ENCODE peak calls at places on chromosomes 2 and 18, in four cellular contexts. N is AG04450, B is WERI-Rb-1, W is lung. D is an unnamed sample. For H3K9me3, the result is how much of the 10 kb centered on the place peaks cover.

GRCh38 chr18:10023853-10024638 is 110.2 kb downstream of the VAPA start:
- DNase-seq in N (no peak), B (no peak), W (peak), D (no peak)

GRCh38 chr2:50346104-50346503 is 685.8 kb downstream of the NRXN1 start:
- DNase-seq in N (no peak), B (no peak), W (no peak), D (no peak)

GRCh38 chr2:200378652-200379290 is 72.3 kb downstream of the SPATS2L start:
- DNase-seq in N (no peak), B (no peak), W (no peak), D (no peak)

GRCh38 chr2:99694331-99694730 is 204.5 kb upstream of the REV1 start:
- DNase-seq in N (no peak), B (no peak), W (no peak), D (no peak)

GRCh38 chr2:236941551-236941950 is 144.1 kb upstream of the COPS8 start:
- DNase-seq in N (no peak), B (no peak), W (peak), D (no peak)

GRCh38 chr18:35711227-35711626 is 129.7 kb downstream of the GALNT1 start:
- DNase-seq in N (no peak), B (no peak), W (no peak), D (no peak)

GRCh38 chr2:6526093-6526824 is 339.4 kb downstream of the CMPK2 start:
- DNase-seq in N (no peak), B (peak), W (no peak), D (peak)

GRCh38 chr2:234472155-234472554 is 24.7 kb downstream of the ARL4C start:
- DNase-seq in N (no peak), B (no peak), W (no peak), D (no peak)

GRCh38 chr2:184316911-184317310 is 281.4 kb upstream of the ZNF804A start:
- DNase-seq in N (no peak), B (no peak), W (no peak), D (no peak)

GRCh38 chr2:144541411-144541810 is 21.5 kb upstream of the ZEB2 start:
- DNase-seq in N (no peak), B (no peak), W (no peak), D (no peak)

GRCh38 chr2:179569834-179570233 is 291.6 kb downstream of the ZNF385B start:
- DNase-seq in N (peak), B (no peak), W (no peak), D (no peak)

GRCh38 chr2:170587117-170587516 is 128.0 kb upstream of the SP5 start:
- DNase-seq in N (no peak), B (no peak), W (no peak), D (no peak)

GRCh38 chr2:164754157-164755093 is 87.2 kb downstream of the COBLL1 start:
- DNase-seq in N (no peak), B (no peak), W (no peak), D (peak)

GRCh38 chr18:14963246-14963645 is 215.3 kb downstream of the ANKRD30B start:
- DNase-seq in N (no peak), B (no peak), W (peak), D (no peak)

GRCh38 chr18:50817898-50818250 is 1.9 kb downstream of the MRO start:
- DNase-seq in N (peak), B (no peak), W (no peak), D (no peak)

GRCh38 chr2:232779935-232780334 is 3.6 kb upstream of the KCNJ13 start:
- DNase-seq in N (no peak), B (no peak), W (peak), D (no peak)

GRCh38 chr2:172408143-172408766 is 19.1 kb upstream of the ITGA6 start:
- DNase-seq in N (no peak), B (peak), W (no peak), D (peak)

GRCh38 chr18:12309683-12310198 is 1.7 kb downstream of the TUBB6 start:
- DNase-seq in N (no peak), B (no peak), W (no peak), D (no peak)
- H3K4me3 ChIP-seq in N (peak), B (no peak), W (no peak), D (no peak)

DNA sequence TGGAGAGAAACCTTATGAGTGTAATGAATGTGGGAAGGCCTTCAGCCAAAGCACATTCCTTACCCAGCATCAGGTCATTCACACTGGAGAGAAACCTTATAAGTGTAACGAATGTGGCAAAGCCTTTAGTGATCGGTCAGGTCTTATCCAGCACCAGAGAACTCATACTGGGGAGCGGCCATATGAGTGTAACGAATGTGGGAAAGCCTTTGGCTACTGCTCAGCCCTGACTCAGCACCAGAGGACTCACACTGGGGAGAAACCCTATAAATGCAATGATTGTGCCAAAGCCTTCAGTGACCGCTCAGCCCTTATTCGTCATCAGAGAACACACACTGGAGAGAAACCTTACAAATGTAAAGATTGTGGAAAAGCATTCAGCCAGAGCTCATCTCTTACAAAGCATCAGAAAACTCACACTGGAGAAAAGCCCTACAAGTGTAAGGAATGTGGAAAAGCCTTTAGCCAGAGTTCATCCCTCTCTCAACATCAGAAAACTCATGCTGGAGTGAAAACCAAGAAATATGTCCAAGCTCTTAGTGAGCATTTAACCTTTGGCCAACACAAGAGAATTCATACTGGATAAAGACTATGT is 7.8 kb downstream of the ZNF892 start:
- DNase-seq in N (no peak), B (no peak), W (no peak), D (no peak)
- H3K9me3 ChIP-seq in N (under half), B (half or more), W (under half), D (under half)

GRCh38 chr2:217434183-217434620 is 568.6 kb downstream of the TNS1 start:
- DNase-seq in N (peak), B (peak), W (peak), D (peak)
- H3K27ac ChIP-seq in N (peak), B (no peak), W (peak), D (peak)

GRCh38 chr2:98665638-98666037 is 57.2 kb downstream of the UNC50 start:
- DNase-seq in N (no peak), B (no peak), W (no peak), D (no peak)

GRCh38 chr2:98664323-98664722 is 55.9 kb downstream of the UNC50 start:
- DNase-seq in N (no peak), B (no peak), W (peak), D (peak)

GRCh38 chr2:98658816-98659486 is 50.6 kb downstream of the UNC50 start:
- DNase-seq in N (no peak), B (no peak), W (no peak), D (peak)

DNA sequence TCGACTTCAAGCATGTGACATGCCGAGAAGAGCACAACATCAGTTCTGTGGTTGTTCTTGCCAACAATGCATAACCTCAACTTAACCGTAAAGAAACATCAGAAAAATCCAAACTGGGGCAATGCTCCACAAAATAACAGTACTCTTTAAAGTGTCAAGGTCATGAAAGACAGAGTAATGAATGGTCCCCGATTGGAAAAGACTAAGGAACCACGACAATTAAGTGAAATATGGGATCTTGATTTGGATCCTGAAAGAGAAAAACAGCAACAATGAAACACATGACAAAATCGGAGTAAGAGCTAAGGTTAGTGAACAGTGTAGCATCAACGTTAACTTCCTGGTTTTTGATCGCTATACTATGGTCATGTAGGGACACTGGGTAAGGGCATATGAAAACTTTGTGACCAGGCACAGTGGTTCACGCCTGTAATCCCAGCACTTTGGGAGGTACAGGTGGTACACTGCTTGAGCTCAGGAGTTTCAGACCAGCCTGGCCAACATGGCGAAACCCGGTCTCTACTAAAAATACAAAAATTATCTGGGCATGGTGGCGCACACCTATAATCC is 55.2 kb downstream of the UNC50 start:
- DNase-seq in N (no peak), B (no peak), W (no peak), D (peak)
- H3K4me3 ChIP-seq in N (no peak), B (no peak), W (no peak), D (no peak)

GRCh38 chr2:81647715-81648114 is 1343.2 kb upstream of the LRRTM1 start:
- DNase-seq in N (no peak), B (no peak), W (no peak), D (no peak)
- H3K9me3 ChIP-seq in N (under half), B (under half), W (under half), D (under half)

D was measured in small intestine.